ENCODE peak calls at places on chromosome 2, in seven cellular contexts. U, D, Y, G, W, X and O are unnamed samples.

GRCh38 chr2:224111576-224111975 is 72.5 kb upstream of the SERPINE2 start:
- DNase-seq in U (no peak), X (peak; percentile 68), Y (peak; percentile 50), D (peak; percentile 31), W (no peak), G (no peak), O (no peak)

GRCh38 chr2:18719978-18720775 is 130.8 kb upstream of the NT5C1B start:
- DNase-seq in D (no peak), Y (peak; percentile 97), U (no peak), X (peak; percentile 89), G (peak; percentile 40), W (no peak), O (peak; percentile 40)

GRCh38 chr2:218344090-218344754 is 12.4 kb upstream of the CATIP start:
- DNase-seq in X (no peak), G (no peak), Y (no peak), U (no peak), D (no peak), W (no peak), O (no peak)

GRCh38 chr2:187003038-187003543 is 154.1 kb upstream of the ZSWIM2 start:
- DNase-seq in U (no peak), X (no peak), Y (no peak), W (no peak), G (no peak), D (no peak), O (no peak)

GRCh38 chr2:3678212-3678611 is 20.2 kb downstream of the ALLC start:
- DNase-seq in X (no peak), Y (no peak), W (no peak), U (no peak), G (no peak), D (no peak), O (no peak)

GRCh38 chr2:38601463-38602135 is 1.1 kb downstream of the HNRNPLL start:
- DNase-seq in X (peak; percentile 59), Y (peak; percentile 48), D (no peak), G (no peak), W (no peak), U (no peak), O (peak; percentile 52)

GRCh38 chr2:42906557-42907380 is 114.4 kb upstream of the HAAO start:
- DNase-seq in W (peak; percentile 71), G (no peak), D (no peak), Y (peak; percentile 60), X (no peak), U (no peak), O (peak; percentile 43)

GRCh38 chr2:56892381-56892780 is 708.6 kb downstream of the CCDC85A start:
- DNase-seq in W (no peak), X (no peak), Y (no peak), U (no peak), D (no peak), G (no peak), O (no peak)

GRCh38 chr2:120934891-120935338 is 199.2 kb downstream of the GLI2 start:
- DNase-seq in W (no peak), X (peak; percentile 96), Y (peak; percentile 96), G (peak; percentile 83), U (no peak), D (peak; percentile 69), O (peak; percentile 14)

GRCh38 chr2:240564191-240564570 is 4.0 kb downstream of the DUSP28 start:
- DNase-seq in Y (no peak), G (no peak), W (no peak), X (no peak), D (no peak), U (no peak), O (no peak)

GRCh38 chr2:135952891-135953290 is 32.5 kb downstream of the DARS1 start:
- DNase-seq in G (no peak), D (no peak), W (no peak), Y (peak; percentile 14), U (no peak), X (no peak), O (no peak)

GRCh38 chr2:187553908-187554703 is at the start of gene TFPI:
- DNase-seq in D (no peak), X (peak; percentile 86), G (no peak), W (no peak), Y (peak; percentile 76), U (no peak), O (peak; percentile 84)

GRCh38 chr2:122433123-122433754 is 677.8 kb downstream of the TSN start:
- DNase-seq in X (no peak), Y (no peak), W (no peak), U (no peak), G (no peak), D (no peak), O (no peak)

GRCh38 chr2:22486343-22486742 is 898.6 kb upstream of the KLHL29 start:
- DNase-seq in U (no peak), W (no peak), D (no peak), G (no peak), X (no peak), Y (no peak), O (no peak)

GRCh38 chr2:86249843-86250402 is 50.7 kb downstream of the MRPL35 start:
- DNase-seq in Y (peak; percentile 31), G (no peak), U (no peak), X (peak; percentile 58), W (no peak), D (no peak), O (no peak)